ENCODE peak calls at places on chromosomes 16 and 17, in nine cellular contexts. W is fibroblast of the conjunctiva, D is IMR-90, Q is occipital lobe, H is left ventricle myocardium superior, R is neuronal stem cell, V is T-cell, L is NCI-H1436, P is heart left ventricle. N is an unnamed sample.

GRCh38 chr17:57577751-57578607 is 167.1 kb downstream of the CCDC182 start:
- DNase-seq in H (peak), V (no peak), W (peak), R (peak), Q (no peak), P (no peak), D (peak), L (peak), N (no peak)

GRCh38 chr17:76992911-76993310 is 124.7 kb downstream of the MGAT5B start:
- DNase-seq in R (no peak), W (no peak), L (no peak), H (no peak), D (no peak), Q (no peak), V (no peak), P (no peak), N (no peak)

GRCh38 chr17:79156463-79157095 is 82.0 kb downstream of the ENGASE start:
- DNase-seq in W (no peak), Q (no peak), L (no peak), H (no peak), D (no peak), R (no peak), V (no peak), P (no peak), N (no peak)

GRCh38 chr16:66988197-66988788 is at the start of gene CES4A:
- DNase-seq in P (no peak), W (no peak), R (no peak), H (peak), V (no peak), L (no peak), Q (no peak), D (peak), N (no peak)

GRCh38 chr16:85659805-85660511 is 28.8 kb downstream of the GINS2 start:
- DNase-seq in R (peak), Q (no peak), W (peak), V (peak), D (peak), P (peak), H (peak), L (peak), N (peak)

GRCh38 chr16:49664221-49665215 is 191.4 kb downstream of the ZNF423 start:
- DNase-seq in D (no peak), V (no peak), W (no peak), H (peak), Q (no peak), L (no peak), P (peak), R (no peak), N (no peak)

GRCh38 chr16:87538594-87538993 is 45.8 kb upstream of the ZCCHC14 start:
- DNase-seq in D (peak), V (no peak), Q (no peak), W (peak), R (no peak), L (no peak), P (no peak), H (no peak), N (no peak)

GRCh38 chr17:17545031-17545820 is 46.3 kb downstream of the PEMT start:
- DNase-seq in H (peak), Q (peak), L (no peak), V (no peak), P (peak), D (peak), R (no peak), W (peak), N (no peak)

GRCh38 chr17:8151120-8151640 is 1.0 kb downstream of the PER1 start:
- DNase-seq in L (no peak), Q (peak), P (peak), W (peak), D (peak), R (no peak), H (peak), V (peak), N (peak)

GRCh38 chr17:19262650-19263620 is 25.8 kb downstream of the EPN2 start:
- DNase-seq in W (no peak), H (peak), D (peak), Q (no peak), P (no peak), R (no peak), L (no peak), V (no peak), N (no peak)

GRCh38 chr16:12612598-12613101 is 191.0 kb downstream of the CPPED1 start:
- DNase-seq in Q (no peak), R (no peak), H (no peak), P (no peak), D (no peak), V (no peak), L (no peak), W (no peak), N (no peak)

GRCh38 chr17:36933174-36934143 is 3.8 kb upstream of the LHX1 start:
- DNase-seq in R (no peak), L (no peak), P (no peak), V (no peak), D (no peak), Q (no peak), H (no peak), W (no peak), N (no peak)

GRCh38 chr17:48625502-48626201 is 506 bp downstream of the HOXB9 start:
- DNase-seq in P (no peak), R (no peak), D (no peak), V (no peak), Q (no peak), L (no peak), W (no peak), H (no peak), N (no peak)

GRCh38 chr16:53055603-53056527 is 1.1 kb downstream of the CHD9 start:
- DNase-seq in R (peak), H (no peak), V (no peak), P (peak), L (no peak), W (peak), D (peak), Q (peak), N (peak)

GRCh38 chr17:40094874-40095273 is 5.5 kb downstream of the NR1D1 start:
- DNase-seq in V (no peak), H (peak), L (no peak), Q (no peak), W (no peak), P (no peak), D (no peak), R (no peak), N (no peak)

GRCh38 chr17:29918922-29919856 is 10.8 kb downstream of the SSH2 start:
- DNase-seq in P (no peak), L (no peak), H (no peak), W (no peak), R (no peak), D (peak), V (no peak), Q (no peak), N (no peak)